ENCODE peak calls at places on chromosomes 5 and 9, in nine cellular contexts. One of them, this sample, is unnamed.

GRCh38 chr9:4365055-4365454 is 65.2 kb upstream of the GLIS3 start:
- DNase-seq in progenitor cell of endocrine pancreas: no peak
- DNase-seq in cardiac fibroblast: no peak
- DNase-seq in sigmoid colon: no peak
- DNase-seq in fibroblast of mammary gland: no peak
- DNase-seq in foreskin fibroblast: no peak
- DNase-seq in lower lobe of right lung: no peak
- DNase-seq in hepatocyte: no peak
- DNase-seq in RWPE1: no peak
- DNase-seq in this sample: no peak

GRCh38 chr9:126318858-126319257 is 7.8 kb upstream of the MVB12B start:
- DNase-seq in progenitor cell of endocrine pancreas: no peak
- DNase-seq in cardiac fibroblast: no peak
- DNase-seq in sigmoid colon: no peak
- DNase-seq in fibroblast of mammary gland: no peak
- DNase-seq in foreskin fibroblast: no peak
- DNase-seq in lower lobe of right lung: no peak
- DNase-seq in hepatocyte: no peak
- DNase-seq in RWPE1: no peak
- DNase-seq in this sample: no peak

GRCh38 chr5:17157294-17157693 is 60.1 kb upstream of the BASP1 start:
- DNase-seq in progenitor cell of endocrine pancreas: no peak
- DNase-seq in cardiac fibroblast: no peak
- DNase-seq in sigmoid colon: no peak
- DNase-seq in fibroblast of mammary gland: peak; percentile 69
- DNase-seq in foreskin fibroblast: peak; percentile 44
- DNase-seq in lower lobe of right lung: no peak
- DNase-seq in hepatocyte: no peak
- DNase-seq in RWPE1: no peak
- DNase-seq in this sample: peak; percentile 76

GRCh38 chr5:33305530-33305929 is 135.2 kb upstream of the TARS1 start:
- DNase-seq in progenitor cell of endocrine pancreas: no peak
- DNase-seq in cardiac fibroblast: no peak
- DNase-seq in sigmoid colon: no peak
- DNase-seq in fibroblast of mammary gland: no peak
- DNase-seq in foreskin fibroblast: no peak
- DNase-seq in lower lobe of right lung: no peak
- DNase-seq in hepatocyte: no peak
- DNase-seq in RWPE1: no peak
- DNase-seq in this sample: no peak

GRCh38 chr5:119055267-119055666 is 15.6 kb upstream of the DMXL1 start:
- DNase-seq in progenitor cell of endocrine pancreas: no peak
- DNase-seq in cardiac fibroblast: peak; percentile 56
- DNase-seq in sigmoid colon: no peak
- DNase-seq in fibroblast of mammary gland: peak; percentile 49
- DNase-seq in foreskin fibroblast: no peak
- DNase-seq in lower lobe of right lung: no peak
- DNase-seq in hepatocyte: no peak
- DNase-seq in RWPE1: no peak
- DNase-seq in this sample: no peak

GRCh38 chr9:92289708-92290390 is 3.6 kb downstream of the IARS1 start:
- DNase-seq in progenitor cell of endocrine pancreas: no peak
- DNase-seq in cardiac fibroblast: peak; percentile 41
- DNase-seq in sigmoid colon: no peak
- DNase-seq in fibroblast of mammary gland: peak; percentile 72
- DNase-seq in foreskin fibroblast: no peak
- DNase-seq in lower lobe of right lung: no peak
- DNase-seq in hepatocyte: no peak
- DNase-seq in RWPE1: no peak
- DNase-seq in this sample: peak; percentile 38

GRCh38 chr5:174951151-174951780 is 226.9 kb downstream of the MSX2 start:
- DNase-seq in progenitor cell of endocrine pancreas: peak; percentile 50
- DNase-seq in cardiac fibroblast: peak; percentile 80
- DNase-seq in sigmoid colon: no peak
- DNase-seq in fibroblast of mammary gland: peak; percentile 76
- DNase-seq in foreskin fibroblast: peak; percentile 20
- DNase-seq in lower lobe of right lung: no peak
- DNase-seq in hepatocyte: peak; percentile 91
- DNase-seq in RWPE1: peak; percentile 84
- DNase-seq in this sample: peak; percentile 77

GRCh38 chr5:55191165-55191564 is 18.2 kb upstream of the CDC20B start:
- DNase-seq in progenitor cell of endocrine pancreas: no peak
- DNase-seq in cardiac fibroblast: no peak
- DNase-seq in sigmoid colon: no peak
- DNase-seq in fibroblast of mammary gland: peak; percentile 44
- DNase-seq in foreskin fibroblast: no peak
- DNase-seq in lower lobe of right lung: no peak
- DNase-seq in hepatocyte: no peak
- DNase-seq in RWPE1: no peak
- DNase-seq in this sample: no peak

GRCh38 chr5:134007581-134008256 is 2.9 kb upstream of the VDAC1 start:
- DNase-seq in progenitor cell of endocrine pancreas: no peak
- DNase-seq in cardiac fibroblast: peak; percentile 42
- DNase-seq in sigmoid colon: no peak
- DNase-seq in fibroblast of mammary gland: peak; percentile 51
- DNase-seq in foreskin fibroblast: no peak
- DNase-seq in lower lobe of right lung: no peak
- DNase-seq in hepatocyte: no peak
- DNase-seq in RWPE1: peak; percentile 53
- DNase-seq in this sample: no peak

GRCh38 chr9:18626046-18626698 is 152.2 kb downstream of the ADAMTSL1 start:
- DNase-seq in progenitor cell of endocrine pancreas: no peak
- DNase-seq in cardiac fibroblast: no peak
- DNase-seq in sigmoid colon: no peak
- DNase-seq in fibroblast of mammary gland: no peak
- DNase-seq in foreskin fibroblast: no peak
- DNase-seq in lower lobe of right lung: no peak
- DNase-seq in hepatocyte: no peak
- DNase-seq in RWPE1: peak; percentile 43
- DNase-seq in this sample: no peak

GRCh38 chr9:74125916-74126315 is 371.2 kb upstream of the RORB start:
- DNase-seq in progenitor cell of endocrine pancreas: no peak
- DNase-seq in cardiac fibroblast: no peak
- DNase-seq in sigmoid colon: no peak
- DNase-seq in fibroblast of mammary gland: no peak
- DNase-seq in foreskin fibroblast: no peak
- DNase-seq in lower lobe of right lung: no peak
- DNase-seq in hepatocyte: no peak
- DNase-seq in RWPE1: no peak
- DNase-seq in this sample: no peak

GRCh38 chr9:38032266-38032830 is 36.7 kb downstream of the SHB start:
- DNase-seq in progenitor cell of endocrine pancreas: no peak
- DNase-seq in cardiac fibroblast: no peak
- DNase-seq in sigmoid colon: peak; percentile 69
- DNase-seq in fibroblast of mammary gland: no peak
- DNase-seq in foreskin fibroblast: no peak
- DNase-seq in lower lobe of right lung: peak; percentile 75
- DNase-seq in hepatocyte: peak; percentile 59
- DNase-seq in RWPE1: no peak
- DNase-seq in this sample: no peak

GRCh38 chr5:30343707-30344106 is 849.8 kb upstream of the CDH6 start:
- DNase-seq in progenitor cell of endocrine pancreas: no peak
- DNase-seq in cardiac fibroblast: no peak
- DNase-seq in sigmoid colon: no peak
- DNase-seq in fibroblast of mammary gland: no peak
- DNase-seq in foreskin fibroblast: no peak
- DNase-seq in lower lobe of right lung: no peak
- DNase-seq in hepatocyte: no peak
- DNase-seq in RWPE1: no peak
- DNase-seq in this sample: no peak

GRCh38 chr5:14579246-14579645 is 2.3 kb upstream of the OTULINL start:
- DNase-seq in progenitor cell of endocrine pancreas: no peak
- DNase-seq in cardiac fibroblast: no peak
- DNase-seq in sigmoid colon: no peak
- DNase-seq in fibroblast of mammary gland: no peak
- DNase-seq in foreskin fibroblast: no peak
- DNase-seq in lower lobe of right lung: no peak
- DNase-seq in hepatocyte: no peak
- DNase-seq in RWPE1: no peak
- DNase-seq in this sample: no peak

GRCh38 chr5:14574891-14575496 is 6.6 kb upstream of the OTULINL start:
- DNase-seq in progenitor cell of endocrine pancreas: no peak
- DNase-seq in cardiac fibroblast: peak; percentile 18
- DNase-seq in sigmoid colon: peak; percentile 71
- DNase-seq in fibroblast of mammary gland: peak; percentile 34
- DNase-seq in foreskin fibroblast: no peak
- DNase-seq in lower lobe of right lung: peak; percentile 53
- DNase-seq in hepatocyte: no peak
- DNase-seq in RWPE1: no peak
- DNase-seq in this sample: no peak

GRCh38 chr5:14577964-14578363 is 3.6 kb upstream of the OTULINL start:
- DNase-seq in progenitor cell of endocrine pancreas: no peak
- DNase-seq in cardiac fibroblast: no peak
- DNase-seq in sigmoid colon: no peak
- DNase-seq in fibroblast of mammary gland: no peak
- DNase-seq in foreskin fibroblast: no peak
- DNase-seq in lower lobe of right lung: no peak
- DNase-seq in hepatocyte: no peak
- DNase-seq in RWPE1: no peak
- DNase-seq in this sample: no peak

GRCh38 chr5:14574124-14574523 is 7.5 kb upstream of the OTULINL start:
- DNase-seq in progenitor cell of endocrine pancreas: no peak
- DNase-seq in cardiac fibroblast: no peak
- DNase-seq in sigmoid colon: no peak
- DNase-seq in fibroblast of mammary gland: no peak
- DNase-seq in foreskin fibroblast: no peak
- DNase-seq in lower lobe of right lung: no peak
- DNase-seq in hepatocyte: no peak
- DNase-seq in RWPE1: no peak
- DNase-seq in this sample: no peak

DNA sequence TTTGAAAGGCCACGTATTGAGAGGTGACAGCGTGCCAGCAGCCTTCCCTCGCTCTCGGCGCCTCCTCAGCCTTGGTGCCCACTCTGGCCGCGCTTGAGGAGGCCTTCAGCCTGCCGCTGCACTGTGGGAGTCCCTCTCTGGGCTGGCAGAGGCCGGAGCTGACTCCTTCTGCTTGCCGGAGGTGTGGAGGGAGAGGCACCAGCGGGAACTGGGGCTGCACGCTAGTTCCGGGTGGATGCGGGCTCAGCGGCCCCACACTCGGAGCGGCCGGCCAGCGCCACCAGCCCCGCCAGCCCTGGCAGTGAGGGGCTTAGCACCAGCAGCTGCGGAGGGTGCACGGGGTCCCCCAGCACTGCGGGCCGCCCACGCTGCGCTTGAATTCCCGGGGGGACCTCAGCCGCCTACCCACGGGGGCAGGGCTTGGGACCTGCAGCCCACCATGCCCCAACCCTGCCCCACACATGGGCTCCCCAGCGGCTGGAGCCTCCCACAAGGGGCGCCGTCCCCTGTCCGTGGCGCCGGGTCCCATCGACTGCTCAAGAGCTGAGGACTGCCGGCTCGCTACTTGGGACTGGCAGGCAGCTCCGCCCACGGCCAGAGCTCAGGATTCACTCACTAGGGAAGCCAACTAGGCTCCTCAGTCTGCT is 4.4 kb upstream of the OTULINL start:
- DNase-seq in progenitor cell of endocrine pancreas: no peak
- DNase-seq in cardiac fibroblast: no peak
- DNase-seq in sigmoid colon: no peak
- DNase-seq in fibroblast of mammary gland: no peak
- DNase-seq in foreskin fibroblast: no peak
- DNase-seq in lower lobe of right lung: no peak
- DNase-seq in hepatocyte: no peak
- DNase-seq in RWPE1: no peak
- DNase-seq in this sample: no peak
- TF ChIP-seq CTCF in progenitor cell of endocrine pancreas: no peak
- TF ChIP-seq CTCF in cardiac fibroblast: no peak
- TF ChIP-seq CTCF in sigmoid colon: no peak
- TF ChIP-seq CTCF in fibroblast of mammary gland: no peak
- TF ChIP-seq CTCF in foreskin fibroblast: no peak
- TF ChIP-seq CTCF in lower lobe of right lung: no peak
- TF ChIP-seq CTCF in hepatocyte: no peak
- TF ChIP-seq CTCF in RWPE1: no peak
- TF ChIP-seq CTCF in this sample: peak; percentile 15

GRCh38 chr5:66494437-66494836 is 101.8 kb upstream of the MAST4 start:
- DNase-seq in progenitor cell of endocrine pancreas: no peak
- DNase-seq in cardiac fibroblast: no peak
- DNase-seq in sigmoid colon: no peak
- DNase-seq in fibroblast of mammary gland: no peak
- DNase-seq in foreskin fibroblast: no peak
- DNase-seq in lower lobe of right lung: no peak
- DNase-seq in hepatocyte: no peak
- DNase-seq in RWPE1: no peak
- DNase-seq in this sample: no peak
- TF ChIP-seq CTCF in progenitor cell of endocrine pancreas: peak; percentile 51
- TF ChIP-seq CTCF in cardiac fibroblast: no peak
- TF ChIP-seq CTCF in sigmoid colon: no peak
- TF ChIP-seq CTCF in fibroblast of mammary gland: no peak
- TF ChIP-seq CTCF in foreskin fibroblast: no peak
- TF ChIP-seq CTCF in lower lobe of right lung: no peak
- TF ChIP-seq CTCF in hepatocyte: no peak
- TF ChIP-seq CTCF in RWPE1: no peak
- TF ChIP-seq CTCF in this sample: no peak

GRCh38 chr5:25009063-25009462 is 364.3 kb upstream of the CDH10 start:
- DNase-seq in progenitor cell of endocrine pancreas: no peak
- DNase-seq in cardiac fibroblast: no peak
- DNase-seq in sigmoid colon: no peak
- DNase-seq in fibroblast of mammary gland: no peak
- DNase-seq in foreskin fibroblast: no peak
- DNase-seq in lower lobe of right lung: no peak
- DNase-seq in hepatocyte: no peak
- DNase-seq in RWPE1: no peak
- DNase-seq in this sample: no peak

GRCh38 chr5:25006734-25007133 is 362.0 kb upstream of the CDH10 start:
- DNase-seq in progenitor cell of endocrine pancreas: no peak
- DNase-seq in cardiac fibroblast: peak; percentile 0
- DNase-seq in sigmoid colon: no peak
- DNase-seq in fibroblast of mammary gland: no peak
- DNase-seq in foreskin fibroblast: no peak
- DNase-seq in lower lobe of right lung: no peak
- DNase-seq in hepatocyte: peak; percentile 44
- DNase-seq in RWPE1: no peak
- DNase-seq in this sample: no peak
- TF ChIP-seq CTCF in progenitor cell of endocrine pancreas: peak; percentile 49
- TF ChIP-seq CTCF in cardiac fibroblast: no peak
- TF ChIP-seq CTCF in sigmoid colon: no peak
- TF ChIP-seq CTCF in fibroblast of mammary gland: no peak
- TF ChIP-seq CTCF in foreskin fibroblast: peak; percentile 5
- TF ChIP-seq CTCF in lower lobe of right lung: no peak
- TF ChIP-seq CTCF in hepatocyte: peak; percentile 58
- TF ChIP-seq CTCF in RWPE1: no peak
- TF ChIP-seq CTCF in this sample: no peak

DNA sequence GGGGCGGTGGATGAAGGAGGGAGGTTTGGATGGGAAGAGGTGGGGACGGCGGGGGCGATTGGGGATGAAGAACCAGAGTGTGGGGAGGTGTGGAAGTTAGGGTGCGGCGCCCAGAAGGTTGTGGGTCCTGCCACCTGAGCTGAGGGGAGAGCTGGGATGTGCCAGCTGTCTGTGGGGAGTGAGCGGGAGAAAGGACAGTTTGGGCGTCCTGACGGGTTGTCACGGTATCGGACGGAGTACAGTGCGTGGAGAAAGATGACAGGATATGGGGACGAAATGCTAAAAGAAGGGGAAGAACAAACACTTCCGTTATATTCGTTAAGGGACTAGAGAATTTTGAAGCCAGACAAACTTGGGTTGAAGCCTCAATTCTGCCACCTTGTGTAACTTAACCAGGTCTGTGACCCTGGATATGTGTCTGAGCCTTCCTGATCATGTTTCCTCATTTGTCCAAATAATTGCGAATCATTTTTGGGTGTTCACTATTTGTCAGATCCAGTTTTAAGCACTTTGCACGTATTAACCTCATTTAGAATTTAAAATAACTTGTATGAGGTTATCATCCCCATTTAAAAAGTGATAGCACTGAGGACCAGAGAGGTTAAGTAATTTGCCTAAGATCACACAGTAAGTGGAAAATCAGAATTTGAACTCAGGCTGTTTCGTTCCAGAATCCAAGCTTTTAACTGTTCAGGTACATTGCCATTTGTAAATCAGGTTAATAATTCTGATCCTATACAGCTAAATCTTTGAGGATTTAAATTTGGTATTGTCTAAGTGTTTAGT is 689 bp downstream of the CNTRL start:
- DNase-seq in progenitor cell of endocrine pancreas: no peak
- DNase-seq in cardiac fibroblast: no peak
- DNase-seq in sigmoid colon: no peak
- DNase-seq in fibroblast of mammary gland: peak; percentile 34
- DNase-seq in foreskin fibroblast: no peak
- DNase-seq in lower lobe of right lung: no peak
- DNase-seq in hepatocyte: peak; percentile 22
- DNase-seq in RWPE1: no peak
- DNase-seq in this sample: peak; percentile 18
- TF ChIP-seq CTCF in progenitor cell of endocrine pancreas: no peak
- TF ChIP-seq CTCF in cardiac fibroblast: no peak
- TF ChIP-seq CTCF in sigmoid colon: no peak
- TF ChIP-seq CTCF in fibroblast of mammary gland: no peak
- TF ChIP-seq CTCF in foreskin fibroblast: no peak
- TF ChIP-seq CTCF in lower lobe of right lung: no peak
- TF ChIP-seq CTCF in hepatocyte: no peak
- TF ChIP-seq CTCF in RWPE1: no peak
- TF ChIP-seq CTCF in this sample: peak; percentile 18